ENCODE peak calls at places on chromosomes 1 and 21, in seven cellular contexts. S is H1, E is mesendoderm, M is H9, B is trophoblast cell, A is neuronal stem cell, N is mesenchymal stem cell. X is an unnamed sample.
A peak's percentile ranks its signal among the peaks of the same experiment; 100 is the strongest.

GRCh38 chr1:101219919-101220695 is 16.7 kb upstream of the S1PR1 start:
- DNase-seq in S (no peak), E (no peak), M (no peak), B (no peak), A (no peak), N (no peak), X (no peak)

GRCh38 chr21:32412998-32413504 is 545 bp downstream of the EVA1C start:
- DNase-seq in S (no peak), E (no peak), M (no peak), B (no peak), A (no peak), N (no peak), X (no peak)

GRCh38 chr1:97632075-97632474 is 288.8 kb downstream of the DPYD start:
- DNase-seq in S (no peak), E (no peak), M (no peak), B (no peak), A (no peak), N (peak; percentile 50), X (peak; percentile 60)

GRCh38 chr1:89104687-89105086 is 21.2 kb downstream of the GBP2 start:
- DNase-seq in S (no peak), E (peak; percentile 5), M (peak; percentile 62), B (peak; percentile 35), A (no peak), N (no peak), X (no peak)

GRCh38 chr1:167913895-167914502 is at the start of gene ADCY10:
- DNase-seq in S (no peak), E (no peak), M (no peak), B (no peak), A (no peak), N (no peak), X (no peak)

GRCh38 chr1:108962681-108963051 is 618 bp downstream of the CLCC1 start:
- DNase-seq in S (no peak), E (no peak), M (peak; percentile 46), B (no peak), A (no peak), N (no peak), X (peak; percentile 6)

GRCh38 chr1:204520834-204521709 is 4.9 kb downstream of the MDM4 start:
- DNase-seq in S (no peak), E (no peak), M (no peak), B (no peak), A (no peak), N (peak; percentile 58), X (peak; percentile 90)

GRCh38 chr1:54135436-54136120 is 17.2 kb downstream of the CDCP2 start:
- DNase-seq in S (peak; percentile 38), E (peak; percentile 76), M (no peak), B (no peak), A (no peak), N (peak; percentile 79), X (peak; percentile 61)

GRCh38 chr1:178418284-178418955 is 78.3 kb downstream of the CLEC20A start:
- DNase-seq in S (no peak), E (no peak), M (no peak), B (no peak), A (no peak), N (no peak), X (no peak)

GRCh38 chr21:45456014-45456835 is 51.3 kb downstream of the COL18A1 start:
- DNase-seq in S (no peak), E (no peak), M (no peak), B (no peak), A (no peak), N (no peak), X (no peak)

GRCh38 chr1:229582011-229582694 is 23.6 kb upstream of the ABCB10 start:
- DNase-seq in S (no peak), E (no peak), M (no peak), B (no peak), A (no peak), N (no peak), X (peak; percentile 29)

GRCh38 chr1:12124693-12125421 is 41.9 kb upstream of the TNFRSF1B start:
- DNase-seq in S (peak; percentile 41), E (peak; percentile 68), M (peak; percentile 65), B (peak; percentile 72), A (peak; percentile 70), N (peak; percentile 72), X (peak; percentile 65)

GRCh38 chr1:45929257-45929687 is 125.9 kb downstream of the MAST2 start:
- DNase-seq in S (peak; percentile 47), E (peak; percentile 99), M (peak; percentile 61), B (peak; percentile 56), A (no peak), N (peak; percentile 79), X (peak; percentile 96)

GRCh38 chr1:229567109-229567868 is 8.8 kb upstream of the ABCB10 start:
- DNase-seq in S (no peak), E (no peak), M (no peak), B (no peak), A (no peak), N (no peak), X (no peak)

GRCh38 chr1:198359024-198359653 is 181.3 kb downstream of the ATP6V1G3 start:
- DNase-seq in S (no peak), E (no peak), M (no peak), B (peak; percentile 1), A (no peak), N (peak; percentile 6), X (peak; percentile 16)

GRCh38 chr1:8284167-8284566 is 33.7 kb upstream of the SLC45A1 start:
- DNase-seq in S (no peak), E (no peak), M (no peak), B (no peak), A (no peak), N (peak; percentile 70), X (peak; percentile 72)

GRCh38 chr21:37916795-37917142 is 512 bp upstream of the KCNJ6 start:
- DNase-seq in S (no peak), E (peak; percentile 76), M (peak; percentile 83), B (no peak), A (peak; percentile 43), N (peak; percentile 50), X (no peak)

GRCh38 chr1:23619299-23620188 is 60.2 kb upstream of the ID3 start:
- DNase-seq in S (no peak), E (peak; percentile 72), M (peak; percentile 79), B (peak; percentile 4), A (no peak), N (no peak), X (peak; percentile 13)

GRCh38 chr1:245229051-245229450 is 74.3 kb downstream of the KIF26B start:
- DNase-seq in S (no peak), E (no peak), M (no peak), B (no peak), A (no peak), N (no peak), X (no peak)
- H3K18ac ChIP-seq in S (no peak overlapping the region), E (no peak overlapping the region), M (no peak overlapping the region), B (no peak overlapping the region), A (no peak overlapping the region), N (no peak overlapping the region), X (no peak overlapping the region)

GRCh38 chr1:10399487-10399917 is 638 bp downstream of the PGD start:
- DNase-seq in S (no peak), E (no peak), M (no peak), B (no peak), A (no peak), N (peak; percentile 65), X (peak; percentile 54)

GRCh38 chr1:10402729-10403274 is 3.9 kb downstream of the PGD start:
- DNase-seq in S (no peak), E (no peak), M (no peak), B (no peak), A (no peak), N (peak; percentile 59), X (peak; percentile 81)

GRCh38 chr1:10400013-10400412 is 1.1 kb downstream of the PGD start:
- DNase-seq in S (no peak), E (no peak), M (no peak), B (no peak), A (no peak), N (no peak), X (no peak)

GRCh38 chr1:10398734-10399486 is at the start of gene PGD:
- DNase-seq in S (peak; percentile 87), E (peak; percentile 99), M (peak; percentile 98), B (peak; percentile 99), A (peak; percentile 97), N (peak; percentile 99), X (peak; percentile 98)

DNA sequence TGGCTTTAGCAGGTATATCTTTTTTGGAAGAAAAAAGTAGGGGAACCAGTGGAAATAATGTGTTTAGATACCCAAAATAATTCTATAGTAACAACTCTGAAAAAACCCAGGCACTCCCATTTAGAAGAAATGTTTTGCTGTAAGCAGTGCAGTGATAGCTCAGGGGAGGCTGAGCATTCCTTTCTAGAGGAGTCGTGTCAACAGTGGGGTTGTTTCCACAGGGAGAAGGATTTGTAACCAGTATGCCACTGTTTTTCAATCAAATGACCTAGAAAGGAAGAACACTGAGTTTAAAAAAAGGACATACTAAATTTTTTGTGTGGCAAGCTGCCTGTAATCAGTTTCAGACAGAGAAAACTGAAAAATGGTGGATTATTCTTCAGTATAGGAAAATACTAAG is 2.4 kb downstream of the PGD start:
- DNase-seq in S (no peak), E (peak; percentile 45), M (no peak), B (no peak), A (no peak), N (peak; percentile 59), X (peak; percentile 76)
- H3K18ac ChIP-seq in S (no peak overlapping the region), E (no peak overlapping the region), M (no peak overlapping the region), B (no peak overlapping the region), A (no peak overlapping the region), N (no peak overlapping the region), X (no peak overlapping the region)

GRCh38 chr1:202742496-202742895 is 32.2 kb upstream of the SYT2 start:
- DNase-seq in S (no peak), E (no peak), M (no peak), B (peak; percentile 90), A (no peak), N (no peak), X (no peak)
- H3K18ac ChIP-seq in S (no peak overlapping the region), E (no peak overlapping the region), M (no peak overlapping the region), B (no peak overlapping the region), A (no peak overlapping the region), N (no peak overlapping the region), X (no peak overlapping the region)

GRCh38 chr1:69076631-69077030 is 491.1 kb upstream of the LRRC7 start:
- DNase-seq in S (no peak), E (peak; percentile 23), M (peak; percentile 36), B (no peak), A (no peak), N (no peak), X (no peak)
- H3K18ac ChIP-seq in S (no peak overlapping the region), E (no peak overlapping the region), M (no peak overlapping the region), B (no peak overlapping the region), A (no peak overlapping the region), N (no peak overlapping the region), X (no peak overlapping the region)

GRCh38 chr1:183328371-183328770 is 89.8 kb downstream of the NMNAT2 start:
- DNase-seq in S (no peak), E (no peak), M (no peak), B (peak; percentile 59), A (no peak), N (no peak), X (no peak)

GRCh38 chr1:183327429-183328290 is 90.5 kb downstream of the NMNAT2 start:
- DNase-seq in S (no peak), E (no peak), M (no peak), B (no peak), A (no peak), N (no peak), X (no peak)

GRCh38 chr1:183319051-183319450 is 99.1 kb downstream of the NMNAT2 start:
- DNase-seq in S (no peak), E (no peak), M (no peak), B (no peak), A (no peak), N (no peak), X (peak; percentile 19)

GRCh38 chr1:183318433-183318832 is 99.7 kb downstream of the NMNAT2 start:
- DNase-seq in S (no peak), E (peak; percentile 89), M (peak; percentile 70), B (peak; percentile 79), A (no peak), N (peak; percentile 91), X (peak; percentile 95)

GRCh38 chr1:183323849-183324683 is 94.1 kb downstream of the NMNAT2 start:
- DNase-seq in S (no peak), E (peak; percentile 83), M (no peak), B (peak; percentile 20), A (no peak), N (peak; percentile 60), X (peak; percentile 57)
- H3K18ac ChIP-seq in S (no peak overlapping the region), E (peak overlapping the region; percentile 25), M (no peak overlapping the region), B (no peak overlapping the region), A (no peak overlapping the region), N (no peak overlapping the region), X (no peak overlapping the region)